ENCODE peak calls at places on chromosomes 11 and 22, in five cellular contexts. M is psoas muscle, C is mammary epithelial cell, A is cardiac fibroblast, J is ovary. F is an unnamed sample.

GRCh38 chr11:77547863-77548551 is 41.7 kb upstream of the AQP11 start:
- DNase-seq in M (no peak), C (peak), A (peak), J (peak), F (peak)

GRCh38 chr11:113447621-113448310 is 27.4 kb downstream of the DRD2 start:
- DNase-seq in M (no peak), C (peak), A (peak), J (no peak), F (peak)

GRCh38 chr11:12331239-12331874 is 46.0 kb upstream of the PARVA start:
- DNase-seq in M (peak), C (peak), A (peak), J (peak), F (peak)

GRCh38 chr11:18669629-18670162 is 28.9 kb upstream of the TMEM86A start:
- DNase-seq in M (no peak), C (no peak), A (no peak), J (no peak), F (no peak)

GRCh38 chr11:66904981-66905521 is 48.2 kb downstream of the LRFN4 start:
- DNase-seq in M (no peak), C (peak), A (no peak), J (no peak), F (no peak)

GRCh38 chr22:48895831-48896765 is 931.6 kb downstream of the BRD1 start:
- DNase-seq in M (no peak), C (no peak), A (no peak), J (no peak), F (no peak)

GRCh38 chr11:37230865-37231264 is 632.8 kb upstream of the RAG2 start:
- DNase-seq in M (no peak), C (no peak), A (no peak), J (no peak), F (no peak)

GRCh38 chr11:45641961-45642360 is 23.5 kb downstream of the CHST1 start:
- DNase-seq in M (no peak), C (no peak), A (no peak), J (no peak), F (no peak)

GRCh38 chr11:2382927-2383822 is 6.1 kb downstream of the CD81 start:
- DNase-seq in M (peak), C (no peak), A (peak), J (peak), F (peak)

GRCh38 chr11:116835042-116835772 is 2.2 kb downstream of the APOA1 start:
- DNase-seq in M (no peak), C (no peak), A (no peak), J (no peak), F (no peak)

GRCh38 chr11:14310696-14311095 is 48.3 kb downstream of the RRAS2 start:
- DNase-seq in M (no peak), C (no peak), A (peak), J (no peak), F (peak)

GRCh38 chr11:122646549-122647340 is 8.8 kb upstream of the UBASH3B start:
- DNase-seq in M (no peak), C (peak), A (peak), J (no peak), F (peak)

GRCh38 chr11:12508151-12508740 is 130.9 kb downstream of the PARVA start:
- DNase-seq in M (no peak), C (no peak), A (peak), J (peak), F (peak)

GRCh38 chr11:129721685-129722084 is 94.0 kb upstream of the TMEM45B start:
- DNase-seq in M (no peak), C (no peak), A (no peak), J (no peak), F (no peak)

GRCh38 chr11:78350101-78350645 is 67.4 kb downstream of the GAB2 start:
- DNase-seq in M (no peak), C (no peak), A (peak), J (peak), F (peak)

GRCh38 chr22:46079093-46079860 is 71.0 kb upstream of the PPARA start:
- DNase-seq in M (peak), C (peak), A (no peak), J (no peak), F (peak)

GRCh38 chr22:31569126-31569525 is 72.8 kb downstream of the SFI1 start:
- DNase-seq in M (no peak), C (no peak), A (no peak), J (no peak), F (no peak)

GRCh38 chr11:69848196-69848595 is 29.0 kb upstream of the FGF3 start:
- DNase-seq in M (no peak), C (peak), A (peak), J (no peak), F (peak)

GRCh38 chr22:23542933-23543332 is 37.2 kb downstream of the IGLL1 start:
- DNase-seq in M (no peak), C (peak), A (peak), J (no peak), F (peak)

GRCh38 chr11:35944503-35945136 is 758 bp downstream of the LDLRAD3 start:
- DNase-seq in M (peak), C (peak), A (peak), J (peak), F (peak)

GRCh38 chr22:27125539-27125938 is 468.2 kb downstream of the MIAT start:
- DNase-seq in M (no peak), C (peak), A (no peak), J (no peak), F (no peak)

DNA sequence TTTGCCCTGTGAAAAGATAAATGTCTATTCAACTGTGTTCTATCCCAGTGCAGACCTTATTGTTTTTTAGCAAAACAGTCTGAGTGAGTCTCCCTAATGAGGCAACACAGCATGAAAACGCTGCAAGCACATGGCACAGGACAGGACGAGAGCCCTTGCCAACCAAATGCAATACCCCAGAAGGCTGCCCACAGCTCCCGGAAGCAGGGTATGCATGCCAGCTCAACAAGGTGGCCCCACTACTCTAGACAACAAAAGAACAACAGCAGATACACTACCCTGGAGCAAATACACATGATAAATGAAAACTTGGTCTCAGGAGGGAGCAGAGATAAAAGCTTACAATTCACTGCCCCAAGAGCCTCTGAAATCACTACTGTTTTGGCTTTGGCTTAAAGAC is 785.4 kb upstream of the API5 start:
- DNase-seq in M (no peak), C (no peak), A (no peak), J (no peak), F (no peak)
- H3K4me3 ChIP-seq in M (no peak), C (no peak), A (no peak), J (no peak), F (no peak)

GRCh38 chr11:118223576-118223975 is 1.2 kb downstream of the JAML start:
- DNase-seq in M (no peak), C (no peak), A (no peak), J (no peak), F (no peak)
- H3K4me3 ChIP-seq in M (peak), C (no peak), A (no peak), J (no peak), F (no peak)

DNA sequence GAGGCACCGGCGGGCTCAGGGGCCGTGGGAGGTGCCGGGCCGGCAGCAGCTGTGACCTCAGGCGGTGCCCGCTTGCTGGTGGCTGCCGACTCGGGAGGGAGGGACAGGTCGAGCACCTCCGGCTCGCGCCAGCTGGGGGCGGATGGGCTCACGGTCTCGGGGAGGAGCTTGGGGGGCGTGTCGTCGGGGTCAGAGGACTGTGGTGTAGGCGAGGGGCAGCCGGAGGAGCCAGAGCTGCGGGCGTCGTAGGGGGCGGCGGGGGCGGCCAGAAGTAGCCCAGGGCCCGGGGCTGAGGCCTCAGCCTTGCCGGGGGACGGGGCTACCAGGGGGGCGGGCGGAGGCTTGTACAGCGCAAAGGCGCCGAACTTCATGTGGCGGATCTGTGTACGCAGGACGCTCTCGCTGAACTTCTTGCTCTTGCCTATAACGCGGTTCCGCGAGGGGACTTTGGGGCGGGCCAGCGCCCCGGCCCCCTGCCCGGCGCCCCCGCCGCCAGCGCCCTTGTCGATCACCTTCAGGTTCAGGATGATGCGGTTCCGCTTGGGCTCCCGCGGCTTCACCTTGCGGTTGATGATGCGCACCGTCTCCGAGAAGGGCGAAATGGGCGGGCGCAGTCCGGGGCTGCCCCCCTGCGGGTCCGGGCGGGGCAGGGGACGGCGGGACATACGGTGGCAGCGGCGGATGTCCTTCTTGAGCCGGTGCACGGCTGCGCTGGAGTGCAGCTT is 5.5 kb downstream of the CBX6 start:
- DNase-seq in M (no peak), C (no peak), A (no peak), J (peak), F (no peak)
- H3K4me3 ChIP-seq in M (no peak), C (no peak), A (no peak), J (no peak), F (no peak)

GRCh38 chr11:75475767-75476650 is 43.0 kb upstream of the KLHL35 start:
- DNase-seq in M (peak), C (peak), A (peak), J (peak), F (peak)

GRCh38 chr11:75473684-75474083 is 40.7 kb upstream of the KLHL35 start:
- DNase-seq in M (no peak), C (no peak), A (no peak), J (no peak), F (no peak)

GRCh38 chr11:75476716-75477613 is 44.0 kb upstream of the KLHL35 start:
- DNase-seq in M (peak), C (no peak), A (no peak), J (no peak), F (no peak)

GRCh38 chr11:75474240-75474639 is 41.2 kb upstream of the KLHL35 start:
- DNase-seq in M (no peak), C (no peak), A (peak), J (no peak), F (no peak)

DNA sequence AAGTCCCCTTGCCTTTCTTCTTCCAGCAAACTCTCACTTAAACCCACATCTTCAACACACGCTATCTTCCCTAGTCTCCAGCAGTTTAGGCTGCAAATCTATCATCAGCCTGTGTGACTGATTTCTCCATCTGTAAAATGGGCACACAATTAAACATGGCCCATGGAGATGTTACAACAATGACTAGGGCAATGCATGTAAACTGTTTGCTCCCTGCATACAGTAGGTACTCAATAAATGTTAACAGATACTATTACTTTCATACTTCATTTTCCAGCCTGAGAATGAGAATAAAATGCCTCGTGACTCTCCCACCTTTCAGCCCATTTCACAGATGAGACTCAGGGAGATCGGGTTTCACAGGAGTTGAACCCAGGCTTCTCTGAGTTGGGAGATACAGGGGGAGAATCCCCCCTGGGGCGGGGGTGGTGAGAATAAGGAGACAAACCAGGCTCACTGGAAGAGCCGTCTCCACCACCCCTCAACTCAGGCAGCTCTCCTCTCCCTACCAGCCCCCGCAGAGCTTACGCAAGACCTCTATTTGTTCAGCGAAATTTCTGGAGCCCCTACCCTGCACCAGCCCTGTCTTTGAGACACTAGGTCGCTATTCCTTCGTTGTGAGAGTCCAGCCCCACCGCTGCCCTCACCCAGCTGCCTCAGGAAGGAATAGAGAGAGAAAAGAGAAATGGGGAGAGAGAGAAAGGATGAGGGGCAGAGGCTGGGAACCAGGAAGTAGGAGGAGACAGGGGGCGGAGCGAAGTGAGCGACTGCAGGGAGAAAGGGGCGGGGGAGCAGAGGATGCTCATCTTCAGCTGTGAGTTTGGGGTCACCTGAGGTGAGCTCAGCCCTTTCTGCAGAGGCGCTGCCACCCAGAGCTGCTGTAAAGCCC is 42.1 kb upstream of the KLHL35 start:
- DNase-seq in M (peak), C (no peak), A (peak), J (peak), F (peak)
- H3K4me3 ChIP-seq in M (no peak), C (no peak), A (peak), J (no peak), F (no peak)

DNA sequence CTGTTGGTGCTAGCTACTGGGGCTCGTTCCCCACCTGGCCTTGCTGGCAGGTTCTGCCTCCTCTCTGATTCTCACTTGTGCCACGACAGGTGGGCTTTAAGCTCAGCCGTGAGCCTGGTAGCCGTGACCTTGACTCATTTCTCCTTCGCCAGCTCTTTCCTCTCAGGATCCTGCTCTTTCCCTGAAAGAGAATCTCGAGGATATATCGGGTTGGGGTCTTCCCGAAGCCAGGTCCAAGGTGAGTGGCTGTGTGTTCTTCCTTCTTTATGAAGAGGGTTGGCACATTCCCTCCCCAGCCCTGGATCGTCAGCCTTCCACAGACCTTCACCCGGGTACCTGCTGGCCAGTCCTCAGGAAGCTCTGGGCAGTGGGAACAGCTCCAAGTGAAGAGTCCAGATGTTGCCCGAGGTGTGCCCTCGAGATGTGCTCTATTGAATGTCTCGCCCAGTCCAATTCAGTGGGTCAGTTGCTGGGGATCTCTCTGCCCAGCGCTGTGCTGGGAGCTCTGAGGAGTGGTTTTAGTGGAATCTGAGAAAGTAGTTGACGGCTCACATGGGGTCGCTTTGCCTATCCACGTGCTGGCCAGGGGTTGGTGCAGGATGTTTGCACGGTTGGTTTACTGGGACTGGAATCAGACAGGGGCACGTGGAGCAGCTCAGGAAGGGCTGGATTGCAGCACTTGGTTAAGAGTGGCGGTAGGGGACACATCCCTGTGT is 1.4 kb downstream of the ZNF74 start:
- DNase-seq in M (no peak), C (no peak), A (no peak), J (no peak), F (no peak)
- H3K4me3 ChIP-seq in M (no peak), C (peak), A (no peak), J (no peak), F (peak)

GRCh38 chr22:36135306-36135705 is 25.2 kb downstream of the APOL3 start:
- DNase-seq in M (no peak), C (no peak), A (no peak), J (no peak), F (no peak)

GRCh38 chr22:36136475-36136874 is 24.1 kb downstream of the APOL3 start:
- DNase-seq in M (peak), C (no peak), A (peak), J (no peak), F (peak)

GRCh38 chr22:36129985-36130384 is 30.6 kb downstream of the APOL3 start:
- DNase-seq in M (no peak), C (no peak), A (peak), J (no peak), F (no peak)

GRCh38 chr22:36134167-36134566 is 26.4 kb downstream of the APOL3 start:
- DNase-seq in M (no peak), C (no peak), A (peak), J (no peak), F (no peak)

GRCh38 chr22:36131907-36132306 is 28.6 kb downstream of the APOL3 start:
- DNase-seq in M (no peak), C (no peak), A (no peak), J (no peak), F (no peak)
- H3K4me3 ChIP-seq in M (no peak), C (no peak), A (no peak), J (no peak), F (no peak)

DNA sequence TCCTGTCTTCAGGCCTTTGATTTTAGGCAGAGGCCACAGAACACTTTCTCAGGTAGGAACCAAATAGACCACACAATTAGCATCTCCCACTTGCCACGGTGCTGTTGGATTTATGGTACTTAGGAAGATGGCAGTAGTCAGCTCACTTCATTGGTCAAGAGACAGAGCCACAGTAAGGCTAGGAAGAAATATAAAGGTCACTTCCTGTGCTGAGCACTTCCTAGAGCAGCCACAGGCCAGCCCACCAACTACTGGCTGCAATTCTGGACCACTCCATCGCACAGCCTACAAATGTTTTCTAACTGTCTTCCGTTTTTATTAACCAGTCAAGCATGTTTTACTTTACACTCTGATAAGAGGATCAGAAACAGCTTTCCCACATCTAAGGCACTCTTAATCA is 54.8 kb downstream of the ABTB2 start:
- DNase-seq in M (no peak), C (no peak), A (no peak), J (no peak), F (no peak)
- H3K4me3 ChIP-seq in M (no peak), C (no peak), A (no peak), J (no peak), F (no peak)